ENCODE peak calls at places on chromosomes 2 and 18, in ten cellular contexts. One of them, this sample, is unnamed.

GRCh38 chr2:20977497-20977896 is 66.4 kb downstream of the APOB start:
- DNase-seq in iris pigment epithelial cell: no peak
- DNase-seq in mesenchymal stem cell: no peak
- DNase-seq in activated T-helper 9 cell treated with anti-CD3 and anti-CD28 coated beads, Interleukin-2, amount 50 U/mL, for 16 hours: no peak
- DNase-seq in BE2C: no peak
- DNase-seq in stimulated activated CD4-positive, alpha-beta T cell treated with anti-CD3 and anti-CD28 coated beads, Interleukin-4, amount 100 ng/mL, for 48 hours: no peak
- DNase-seq in RPMI7951: no peak
- DNase-seq in uterus: no peak
- DNase-seq in right lobe of liver: no peak
- DNase-seq in activated CD8-positive, alpha-beta memory T cell treated with anti-CD3 and anti-CD28 coated beads for 24 hours: no peak
- DNase-seq in this sample: no peak

GRCh38 chr18:13530879-13531387 is 195.4 kb downstream of the FAM210A start:
- DNase-seq in iris pigment epithelial cell: peak
- DNase-seq in mesenchymal stem cell: no peak
- DNase-seq in activated T-helper 9 cell treated with anti-CD3 and anti-CD28 coated beads, Interleukin-2, amount 50 U/mL, for 16 hours: no peak
- DNase-seq in BE2C: peak
- DNase-seq in stimulated activated CD4-positive, alpha-beta T cell treated with anti-CD3 and anti-CD28 coated beads, Interleukin-4, amount 100 ng/mL, for 48 hours: no peak
- DNase-seq in RPMI7951: peak
- DNase-seq in uterus: peak
- DNase-seq in right lobe of liver: peak
- DNase-seq in activated CD8-positive, alpha-beta memory T cell treated with anti-CD3 and anti-CD28 coated beads for 24 hours: no peak
- DNase-seq in this sample: no peak

GRCh38 chr2:8462280-8462679 is 219.6 kb upstream of the ID2 start:
- DNase-seq in iris pigment epithelial cell: no peak
- DNase-seq in mesenchymal stem cell: no peak
- DNase-seq in activated T-helper 9 cell treated with anti-CD3 and anti-CD28 coated beads, Interleukin-2, amount 50 U/mL, for 16 hours: no peak
- DNase-seq in BE2C: no peak
- DNase-seq in stimulated activated CD4-positive, alpha-beta T cell treated with anti-CD3 and anti-CD28 coated beads, Interleukin-4, amount 100 ng/mL, for 48 hours: no peak
- DNase-seq in RPMI7951: no peak
- DNase-seq in uterus: no peak
- DNase-seq in right lobe of liver: no peak
- DNase-seq in activated CD8-positive, alpha-beta memory T cell treated with anti-CD3 and anti-CD28 coated beads for 24 hours: peak
- DNase-seq in this sample: no peak

GRCh38 chr2:239157269-239157668 is 243.6 kb downstream of the HDAC4 start:
- DNase-seq in iris pigment epithelial cell: no peak
- DNase-seq in mesenchymal stem cell: no peak
- DNase-seq in activated T-helper 9 cell treated with anti-CD3 and anti-CD28 coated beads, Interleukin-2, amount 50 U/mL, for 16 hours: no peak
- DNase-seq in BE2C: no peak
- DNase-seq in stimulated activated CD4-positive, alpha-beta T cell treated with anti-CD3 and anti-CD28 coated beads, Interleukin-4, amount 100 ng/mL, for 48 hours: no peak
- DNase-seq in RPMI7951: no peak
- DNase-seq in uterus: peak
- DNase-seq in right lobe of liver: peak
- DNase-seq in activated CD8-positive, alpha-beta memory T cell treated with anti-CD3 and anti-CD28 coated beads for 24 hours: no peak
- DNase-seq in this sample: no peak

GRCh38 chr2:15577071-15577706 is 14.5 kb upstream of the DDX1 start:
- DNase-seq in iris pigment epithelial cell: peak
- DNase-seq in mesenchymal stem cell: peak
- DNase-seq in activated T-helper 9 cell treated with anti-CD3 and anti-CD28 coated beads, Interleukin-2, amount 50 U/mL, for 16 hours: peak
- DNase-seq in BE2C: peak
- DNase-seq in stimulated activated CD4-positive, alpha-beta T cell treated with anti-CD3 and anti-CD28 coated beads, Interleukin-4, amount 100 ng/mL, for 48 hours: peak
- DNase-seq in RPMI7951: peak
- DNase-seq in uterus: peak
- DNase-seq in right lobe of liver: peak
- DNase-seq in activated CD8-positive, alpha-beta memory T cell treated with anti-CD3 and anti-CD28 coated beads for 24 hours: peak
- DNase-seq in this sample: peak

GRCh38 chr2:25339791-25340339 is 1.9 kb downstream of the DNMT3A start:
- DNase-seq in iris pigment epithelial cell: no peak
- DNase-seq in mesenchymal stem cell: no peak
- DNase-seq in activated T-helper 9 cell treated with anti-CD3 and anti-CD28 coated beads, Interleukin-2, amount 50 U/mL, for 16 hours: no peak
- DNase-seq in BE2C: peak
- DNase-seq in stimulated activated CD4-positive, alpha-beta T cell treated with anti-CD3 and anti-CD28 coated beads, Interleukin-4, amount 100 ng/mL, for 48 hours: no peak
- DNase-seq in RPMI7951: no peak
- DNase-seq in uterus: peak
- DNase-seq in right lobe of liver: peak
- DNase-seq in activated CD8-positive, alpha-beta memory T cell treated with anti-CD3 and anti-CD28 coated beads for 24 hours: no peak
- DNase-seq in this sample: no peak

GRCh38 chr2:96952976-96953610 is 33.3 kb downstream of the FAM178B start:
- DNase-seq in iris pigment epithelial cell: no peak
- DNase-seq in mesenchymal stem cell: peak
- DNase-seq in activated T-helper 9 cell treated with anti-CD3 and anti-CD28 coated beads, Interleukin-2, amount 50 U/mL, for 16 hours: no peak
- DNase-seq in BE2C: no peak
- DNase-seq in stimulated activated CD4-positive, alpha-beta T cell treated with anti-CD3 and anti-CD28 coated beads, Interleukin-4, amount 100 ng/mL, for 48 hours: no peak
- DNase-seq in RPMI7951: no peak
- DNase-seq in uterus: peak
- DNase-seq in right lobe of liver: no peak
- DNase-seq in activated CD8-positive, alpha-beta memory T cell treated with anti-CD3 and anti-CD28 coated beads for 24 hours: no peak
- DNase-seq in this sample: no peak

GRCh38 chr18:62655520-62656219 is 59.7 kb upstream of the PHLPP1 start:
- DNase-seq in iris pigment epithelial cell: no peak
- DNase-seq in mesenchymal stem cell: no peak
- DNase-seq in activated T-helper 9 cell treated with anti-CD3 and anti-CD28 coated beads, Interleukin-2, amount 50 U/mL, for 16 hours: no peak
- DNase-seq in BE2C: no peak
- DNase-seq in stimulated activated CD4-positive, alpha-beta T cell treated with anti-CD3 and anti-CD28 coated beads, Interleukin-4, amount 100 ng/mL, for 48 hours: no peak
- DNase-seq in RPMI7951: peak
- DNase-seq in uterus: no peak
- DNase-seq in right lobe of liver: no peak
- DNase-seq in activated CD8-positive, alpha-beta memory T cell treated with anti-CD3 and anti-CD28 coated beads for 24 hours: peak
- DNase-seq in this sample: no peak

GRCh38 chr2:41716497-41716896 is 331.3 kb upstream of the PKDCC start:
- DNase-seq in iris pigment epithelial cell: no peak
- DNase-seq in mesenchymal stem cell: no peak
- DNase-seq in activated T-helper 9 cell treated with anti-CD3 and anti-CD28 coated beads, Interleukin-2, amount 50 U/mL, for 16 hours: no peak
- DNase-seq in BE2C: no peak
- DNase-seq in stimulated activated CD4-positive, alpha-beta T cell treated with anti-CD3 and anti-CD28 coated beads, Interleukin-4, amount 100 ng/mL, for 48 hours: no peak
- DNase-seq in RPMI7951: no peak
- DNase-seq in uterus: no peak
- DNase-seq in right lobe of liver: no peak
- DNase-seq in activated CD8-positive, alpha-beta memory T cell treated with anti-CD3 and anti-CD28 coated beads for 24 hours: no peak
- DNase-seq in this sample: no peak

GRCh38 chr18:79533146-79533545 is 137.4 kb downstream of the NFATC1 start:
- DNase-seq in iris pigment epithelial cell: no peak
- DNase-seq in mesenchymal stem cell: no peak
- DNase-seq in activated T-helper 9 cell treated with anti-CD3 and anti-CD28 coated beads, Interleukin-2, amount 50 U/mL, for 16 hours: no peak
- DNase-seq in BE2C: no peak
- DNase-seq in stimulated activated CD4-positive, alpha-beta T cell treated with anti-CD3 and anti-CD28 coated beads, Interleukin-4, amount 100 ng/mL, for 48 hours: no peak
- DNase-seq in RPMI7951: no peak
- DNase-seq in uterus: peak
- DNase-seq in right lobe of liver: peak
- DNase-seq in activated CD8-positive, alpha-beta memory T cell treated with anti-CD3 and anti-CD28 coated beads for 24 hours: no peak
- DNase-seq in this sample: no peak

GRCh38 chr2:39156107-39156506 is 35.3 kb upstream of the SOS1 start:
- DNase-seq in iris pigment epithelial cell: peak
- DNase-seq in mesenchymal stem cell: no peak
- DNase-seq in activated T-helper 9 cell treated with anti-CD3 and anti-CD28 coated beads, Interleukin-2, amount 50 U/mL, for 16 hours: no peak
- DNase-seq in BE2C: no peak
- DNase-seq in stimulated activated CD4-positive, alpha-beta T cell treated with anti-CD3 and anti-CD28 coated beads, Interleukin-4, amount 100 ng/mL, for 48 hours: no peak
- DNase-seq in RPMI7951: no peak
- DNase-seq in uterus: no peak
- DNase-seq in right lobe of liver: no peak
- DNase-seq in activated CD8-positive, alpha-beta memory T cell treated with anti-CD3 and anti-CD28 coated beads for 24 hours: no peak
- DNase-seq in this sample: no peak

GRCh38 chr18:36993068-36993467 is 164.1 kb downstream of the KIAA1328 start:
- DNase-seq in iris pigment epithelial cell: peak
- DNase-seq in mesenchymal stem cell: peak
- DNase-seq in activated T-helper 9 cell treated with anti-CD3 and anti-CD28 coated beads, Interleukin-2, amount 50 U/mL, for 16 hours: no peak
- DNase-seq in BE2C: no peak
- DNase-seq in stimulated activated CD4-positive, alpha-beta T cell treated with anti-CD3 and anti-CD28 coated beads, Interleukin-4, amount 100 ng/mL, for 48 hours: no peak
- DNase-seq in RPMI7951: no peak
- DNase-seq in uterus: no peak
- DNase-seq in right lobe of liver: no peak
- DNase-seq in activated CD8-positive, alpha-beta memory T cell treated with anti-CD3 and anti-CD28 coated beads for 24 hours: no peak
- DNase-seq in this sample: no peak

GRCh38 chr2:179825494-179825893 is 35.9 kb downstream of the ZNF385B start:
- DNase-seq in iris pigment epithelial cell: no peak
- DNase-seq in mesenchymal stem cell: peak
- DNase-seq in activated T-helper 9 cell treated with anti-CD3 and anti-CD28 coated beads, Interleukin-2, amount 50 U/mL, for 16 hours: no peak
- DNase-seq in BE2C: no peak
- DNase-seq in stimulated activated CD4-positive, alpha-beta T cell treated with anti-CD3 and anti-CD28 coated beads, Interleukin-4, amount 100 ng/mL, for 48 hours: no peak
- DNase-seq in RPMI7951: peak
- DNase-seq in uterus: no peak
- DNase-seq in right lobe of liver: no peak
- DNase-seq in activated CD8-positive, alpha-beta memory T cell treated with anti-CD3 and anti-CD28 coated beads for 24 hours: no peak
- DNase-seq in this sample: no peak

GRCh38 chr18:22790545-22791415 is 142.3 kb upstream of the RBBP8 start:
- DNase-seq in iris pigment epithelial cell: no peak
- DNase-seq in mesenchymal stem cell: no peak
- DNase-seq in activated T-helper 9 cell treated with anti-CD3 and anti-CD28 coated beads, Interleukin-2, amount 50 U/mL, for 16 hours: no peak
- DNase-seq in BE2C: no peak
- DNase-seq in stimulated activated CD4-positive, alpha-beta T cell treated with anti-CD3 and anti-CD28 coated beads, Interleukin-4, amount 100 ng/mL, for 48 hours: no peak
- DNase-seq in RPMI7951: no peak
- DNase-seq in uterus: no peak
- DNase-seq in right lobe of liver: no peak
- DNase-seq in activated CD8-positive, alpha-beta memory T cell treated with anti-CD3 and anti-CD28 coated beads for 24 hours: no peak
- DNase-seq in this sample: no peak

This sample was measured in progenitor cell of endocrine pancreas.